ENCODE peak calls at places on chromosomes 3 and 15, in five cellular contexts. One of them, this sample, is unnamed.

GRCh38 chr15:84582583-84583157 is 18.1 kb upstream of the ZSCAN2 start:
- DNase-seq in HEK293T: no peak
- DNase-seq in fibroblast of mammary gland: peak
- DNase-seq in NCI-H1417: no peak
- DNase-seq in esophagus squamous epithelium: no peak
- DNase-seq in this sample: no peak

GRCh38 chr15:59933607-59934006 is 70.5 kb upstream of the FOXB1 start:
- DNase-seq in HEK293T: no peak
- DNase-seq in fibroblast of mammary gland: no peak
- DNase-seq in NCI-H1417: no peak
- DNase-seq in esophagus squamous epithelium: no peak
- DNase-seq in this sample: no peak

GRCh38 chr3:37702478-37703154 is 159.1 kb upstream of the CTDSPL start:
- DNase-seq in HEK293T: no peak
- DNase-seq in fibroblast of mammary gland: no peak
- DNase-seq in NCI-H1417: no peak
- DNase-seq in esophagus squamous epithelium: no peak
- DNase-seq in this sample: no peak

GRCh38 chr15:34708422-34708821 is 46.4 kb downstream of the GJD2 start:
- DNase-seq in HEK293T: peak
- DNase-seq in fibroblast of mammary gland: peak
- DNase-seq in NCI-H1417: peak
- DNase-seq in esophagus squamous epithelium: no peak
- DNase-seq in this sample: no peak

GRCh38 chr3:23685484-23686258 is 120.1 kb upstream of the UBE2E1 start:
- DNase-seq in HEK293T: peak
- DNase-seq in fibroblast of mammary gland: peak
- DNase-seq in NCI-H1417: no peak
- DNase-seq in esophagus squamous epithelium: peak
- DNase-seq in this sample: peak

GRCh38 chr3:184022323-184022722 is 4.6 kb upstream of the ABCC5 start:
- DNase-seq in HEK293T: no peak
- DNase-seq in fibroblast of mammary gland: no peak
- DNase-seq in NCI-H1417: no peak
- DNase-seq in esophagus squamous epithelium: no peak
- DNase-seq in this sample: no peak

GRCh38 chr3:113668015-113668414 is 28.4 kb downstream of the USF3 start:
- DNase-seq in HEK293T: no peak
- DNase-seq in fibroblast of mammary gland: peak
- DNase-seq in NCI-H1417: no peak
- DNase-seq in esophagus squamous epithelium: no peak
- DNase-seq in this sample: no peak

GRCh38 chr3:57025237-57025636 is 35.2 kb upstream of the SPATA12 start:
- DNase-seq in HEK293T: no peak
- DNase-seq in fibroblast of mammary gland: no peak
- DNase-seq in NCI-H1417: no peak
- DNase-seq in esophagus squamous epithelium: no peak
- DNase-seq in this sample: no peak

GRCh38 chr3:30426319-30426993 is 179.9 kb upstream of the TGFBR2 start:
- DNase-seq in HEK293T: no peak
- DNase-seq in fibroblast of mammary gland: peak
- DNase-seq in NCI-H1417: no peak
- DNase-seq in esophagus squamous epithelium: no peak
- DNase-seq in this sample: no peak

GRCh38 chr3:195914648-195915473 is 6.5 kb upstream of the TNK2 start:
- DNase-seq in HEK293T: peak
- DNase-seq in fibroblast of mammary gland: peak
- DNase-seq in NCI-H1417: no peak
- DNase-seq in esophagus squamous epithelium: no peak
- DNase-seq in this sample: peak

GRCh38 chr3:186083746-186084145 is 25.1 kb downstream of the ETV5 start:
- DNase-seq in HEK293T: no peak
- DNase-seq in fibroblast of mammary gland: no peak
- DNase-seq in NCI-H1417: no peak
- DNase-seq in esophagus squamous epithelium: no peak
- DNase-seq in this sample: no peak

GRCh38 chr3:20669184-20669583 is 483.2 kb upstream of the SGO1 start:
- DNase-seq in HEK293T: no peak
- DNase-seq in fibroblast of mammary gland: no peak
- DNase-seq in NCI-H1417: no peak
- DNase-seq in esophagus squamous epithelium: no peak
- DNase-seq in this sample: no peak

GRCh38 chr3:41464858-41465257 is 265.6 kb downstream of the CTNNB1 start:
- DNase-seq in HEK293T: no peak
- DNase-seq in fibroblast of mammary gland: no peak
- DNase-seq in NCI-H1417: no peak
- DNase-seq in esophagus squamous epithelium: no peak
- DNase-seq in this sample: no peak

GRCh38 chr3:141441381-141442365 is 45.2 kb upstream of the RASA2 start:
- DNase-seq in HEK293T: peak
- DNase-seq in fibroblast of mammary gland: peak
- DNase-seq in NCI-H1417: no peak
- DNase-seq in esophagus squamous epithelium: no peak
- DNase-seq in this sample: peak

GRCh38 chr3:127015282-127016042 is 32.5 kb downstream of the PLXNA1 start:
- DNase-seq in HEK293T: no peak
- DNase-seq in fibroblast of mammary gland: no peak
- DNase-seq in NCI-H1417: peak
- DNase-seq in esophagus squamous epithelium: no peak
- DNase-seq in this sample: no peak

GRCh38 chr3:137770821-137771399 is 6.8 kb downstream of the SOX14 start:
- DNase-seq in HEK293T: peak
- DNase-seq in fibroblast of mammary gland: no peak
- DNase-seq in NCI-H1417: no peak
- DNase-seq in esophagus squamous epithelium: no peak
- DNase-seq in this sample: no peak